ENCODE peak calls at places on chromosomes 2 and 18, in five cellular contexts. R is activated naive CD4-positive, alpha-beta T cell; K is PC-9; E is NCI-H1105; Y is type B pancreatic cell. D is an unnamed sample.

GRCh38 chr2:11809586-11810236 is 63.3 kb downstream of the LPIN1 start:
- DNase-seq in E (no peak), R (no peak), Y (peak), K (no peak), D (peak)

GRCh38 chr2:195312662-195313061 is 344.4 kb upstream of the SLC39A10 start:
- DNase-seq in R (no peak), K (no peak), Y (no peak), E (no peak), D (no peak)

GRCh38 chr2:88187038-88187676 is 17.0 kb downstream of the THNSL2 start:
- DNase-seq in R (no peak), K (peak), Y (no peak), E (peak), D (no peak)

GRCh38 chr2:225040862-225041209 is 1.4 kb downstream of the DOCK10 start:
- DNase-seq in Y (no peak), K (no peak), R (no peak), E (no peak), D (no peak)

GRCh38 chr2:69298261-69298660 is 88.8 kb downstream of the GFPT1 start:
- DNase-seq in Y (no peak), E (no peak), R (no peak), K (peak), D (no peak)

GRCh38 chr2:174979996-174980395 is 25.2 kb downstream of the CHN1 start:
- DNase-seq in Y (no peak), K (no peak), E (no peak), R (no peak), D (no peak)

GRCh38 chr2:197096649-197097048 is 170.1 kb upstream of the PGAP1 start:
- DNase-seq in K (no peak), R (no peak), Y (no peak), E (no peak), D (no peak)

GRCh38 chr2:26674771-26675170 is 17.8 kb upstream of the KCNK3 start:
- DNase-seq in Y (no peak), E (no peak), K (no peak), R (no peak), D (no peak)

GRCh38 chr18:25039781-25040180 is 312.2 kb downstream of the ZNF521 start:
- DNase-seq in K (no peak), E (no peak), Y (no peak), R (no peak), D (no peak)

GRCh38 chr2:178412047-178412446 is 38.9 kb downstream of the PRKRA start:
- DNase-seq in Y (no peak), R (no peak), E (no peak), K (no peak), D (no peak)

GRCh38 chr2:23327897-23328296 is 57.1 kb upstream of the KLHL29 start:
- DNase-seq in K (no peak), E (peak), Y (no peak), R (no peak), D (no peak)

GRCh38 chr2:127568128-127568527 is 32.6 kb downstream of the MYO7B start:
- DNase-seq in Y (no peak), K (no peak), E (no peak), R (no peak), D (peak)

GRCh38 chr18:35605686-35606417 is 24.3 kb downstream of the GALNT1 start:
- DNase-seq in E (no peak), K (no peak), R (no peak), Y (no peak), D (no peak)

GRCh38 chr2:227545990-227546389 is 52.7 kb upstream of the SCYGR2 start:
- DNase-seq in R (no peak), K (no peak), E (no peak), Y (no peak), D (no peak)

GRCh38 chr2:239239607-239240479 is 161.0 kb downstream of the HDAC4 start:
- DNase-seq in Y (no peak), K (no peak), E (no peak), R (no peak), D (no peak)